ENCODE peak calls at places on chromosomes 6 and 20, in five cellular contexts. S, Q, U, R and H are unnamed samples.

GRCh38 chr6:11705069-11705468 is 73.5 kb downstream of the ADTRP start:
- DNase-seq in R (no peak), S (no peak), U (no peak), Q (no peak), H (no peak)

GRCh38 chr6:11613858-11614257 is 76.3 kb downstream of the TMEM170B start:
- DNase-seq in R (no peak), Q (no peak), U (no peak), S (no peak), H (no peak)

GRCh38 chr6:142913036-142913510 is 31.9 kb downstream of the HIVEP2 start:
- DNase-seq in U (no peak), R (no peak), S (no peak), Q (no peak), H (no peak)

GRCh38 chr6:48744948-48745347 is 634.0 kb upstream of the PTCHD4 start:
- DNase-seq in R (no peak), Q (no peak), S (no peak), U (no peak), H (no peak)

GRCh38 chr6:43811101-43812099 is 41.4 kb downstream of the VEGFA start:
- DNase-seq in S (no peak), R (no peak), Q (no peak), U (peak; percentile 52), H (no peak)

GRCh38 chr6:8059129-8059528 is 5.1 kb downstream of the BLOC1S5 start:
- DNase-seq in Q (no peak), R (no peak), S (no peak), U (no peak), H (no peak)

GRCh38 chr20:3485913-3486312 is 15.1 kb downstream of the ATRN start:
- DNase-seq in Q (no peak), R (no peak), S (no peak), U (no peak), H (no peak)

GRCh38 chr6:157139054-157139708 is 184.1 kb downstream of the TMEM242 start:
- DNase-seq in R (no peak), Q (no peak), U (no peak), S (no peak), H (no peak)

GRCh38 chr20:9668356-9668755 is 154.0 kb downstream of the LAMP5 start:
- DNase-seq in Q (no peak), S (no peak), U (no peak), R (no peak), H (no peak)

GRCh38 chr20:1567392-1568165 is 10.1 kb upstream of the SIRPD start:
- DNase-seq in Q (no peak), S (no peak), R (no peak), U (no peak), H (no peak)

GRCh38 chr20:1568166-1568490 is 10.6 kb upstream of the SIRPD start:
- DNase-seq in S (no peak), R (no peak), U (no peak), Q (no peak), H (no peak)

GRCh38 chr20:1565461-1565860 is 8.0 kb upstream of the SIRPD start:
- DNase-seq in R (no peak), Q (no peak), U (no peak), S (no peak), H (no peak)

GRCh38 chr20:1569417-1569861 is 11.9 kb upstream of the SIRPD start:
- DNase-seq in U (no peak), Q (no peak), R (peak; percentile 23), S (no peak), H (no peak)

DNA sequence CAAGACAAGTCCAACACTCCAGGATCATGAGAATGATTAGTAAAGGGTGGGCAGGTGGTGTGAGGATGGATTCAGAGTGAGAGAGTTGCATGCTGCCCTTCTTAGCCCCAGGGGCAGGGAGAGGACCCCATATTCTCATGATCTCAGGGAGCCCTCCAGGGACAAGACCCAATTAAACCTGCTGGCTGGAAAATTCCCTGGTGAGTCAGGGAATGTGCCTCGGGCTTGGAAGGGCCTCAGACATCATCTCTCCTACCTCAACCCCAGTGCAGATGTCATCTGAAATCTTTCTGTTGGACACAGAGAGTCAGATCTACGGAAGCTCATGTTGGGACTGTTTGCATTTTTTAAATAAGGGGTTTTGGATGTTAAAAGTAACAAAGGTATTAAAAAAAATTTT is 9.2 kb upstream of the SIRPD start:
- DNase-seq in R (no peak), S (no peak), U (no peak), Q (no peak), H (no peak)
- H3K4me1 ChIP-seq in R (no peaks in the 10 kb centered on the region), S (no peaks in the 10 kb centered on the region), U (no peaks in the 10 kb centered on the region), Q (no peaks in the 10 kb centered on the region), H (no peaks in the 10 kb centered on the region)

GRCh38 chr6:34544776-34545471 is 11.2 kb downstream of the SPDEF start:
- DNase-seq in Q (no peak), U (no peak), S (no peak), R (no peak), H (no peak)
- H3K4me1 ChIP-seq in Q (peaks cover 10% of the 10 kb centered on the region), U (peaks cover 21% of the 10 kb centered on the region), S (peaks cover 12% of the 10 kb centered on the region), R (peaks cover 4% of the 10 kb centered on the region), H (peaks cover 40% of the 10 kb centered on the region)

DNA sequence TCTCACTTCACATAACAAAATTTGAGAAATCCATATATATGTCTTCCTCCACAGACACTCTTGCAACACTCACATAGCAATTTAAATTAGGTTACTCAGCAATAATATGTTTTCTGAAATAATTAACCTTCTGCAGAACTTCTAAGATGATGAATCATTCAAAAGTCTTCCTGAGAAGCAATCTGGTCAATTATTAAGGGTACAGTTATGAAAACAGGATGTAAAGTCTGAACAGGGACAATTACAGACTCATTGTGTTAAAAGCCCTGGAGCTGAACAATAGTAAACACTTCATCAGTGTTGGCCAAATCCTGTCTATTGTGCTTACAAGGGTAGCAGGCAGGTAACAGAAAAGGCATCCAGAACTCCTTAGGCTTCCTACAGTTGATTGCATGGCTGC is 75.4 kb downstream of the FILIP1 start:
- DNase-seq in S (no peak), R (no peak), Q (no peak), U (no peak), H (no peak)
- H3K4me1 ChIP-seq in S (no peaks in the 10 kb centered on the region), R (peaks cover 5% of the 10 kb centered on the region), Q (no peaks in the 10 kb centered on the region), U (no peaks in the 10 kb centered on the region), H (no peaks in the 10 kb centered on the region)

DNA sequence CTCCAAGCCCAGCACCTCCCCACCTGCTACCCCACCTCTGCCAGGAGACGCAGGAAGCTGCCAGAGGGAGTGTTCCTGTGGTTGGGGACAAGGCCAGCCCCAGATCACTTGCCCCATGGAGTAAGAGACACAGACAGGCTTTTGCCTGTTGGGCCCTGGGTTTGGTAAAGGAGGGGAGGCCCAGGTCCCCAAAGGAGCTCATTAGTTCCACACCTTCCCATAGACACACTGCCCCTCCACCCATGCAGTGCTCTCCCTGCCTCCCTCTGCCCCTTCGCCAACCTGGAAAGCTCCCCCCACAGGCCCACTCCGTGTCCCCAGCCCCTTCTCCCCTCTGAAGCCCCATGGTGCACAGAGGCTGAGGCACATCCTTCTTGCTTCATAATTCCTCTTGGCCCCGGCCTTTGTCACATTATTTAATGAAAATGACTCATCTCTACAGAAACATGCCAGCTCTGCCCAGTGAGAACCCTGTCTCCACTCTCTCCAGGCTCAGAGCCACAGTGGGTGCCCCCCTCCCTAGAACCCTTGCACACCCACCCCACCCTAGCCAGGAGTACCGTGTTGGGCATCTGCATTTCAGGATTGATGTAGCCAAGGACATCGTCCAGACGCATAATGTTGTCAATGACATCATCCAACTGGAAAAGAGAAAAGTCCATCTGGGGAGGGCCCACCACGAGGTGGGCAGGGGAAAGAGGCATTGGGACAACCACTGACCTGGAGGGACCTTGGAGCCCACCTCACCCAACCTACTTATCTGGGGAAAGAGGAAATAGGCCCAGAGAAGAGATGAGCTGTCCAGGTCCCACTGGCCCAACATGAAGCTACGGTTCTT is 46.0 kb downstream of the TFEB start:
- DNase-seq in S (no peak), R (no peak), U (no peak), Q (no peak), H (no peak)
- H3K4me1 ChIP-seq in S (peaks cover 3% of the 10 kb centered on the region), R (peaks cover 3% of the 10 kb centered on the region), U (no peaks in the 10 kb centered on the region), Q (no peaks in the 10 kb centered on the region), H (peaks cover 2% of the 10 kb centered on the region)

GRCh38 chr20:62371588-62372041 is 4.5 kb upstream of the LAMA5 start:
- DNase-seq in R (no peak), Q (no peak), S (no peak), U (no peak), H (no peak)
- H3K4me1 ChIP-seq in R (peaks cover 2% of the 10 kb centered on the region), Q (peaks cover 55% of the 10 kb centered on the region), S (peaks cover 48% of the 10 kb centered on the region), U (peaks cover 56% of the 10 kb centered on the region), H (peaks cover 34% of the 10 kb centered on the region)

GRCh38 chr20:32772046-32772445 is 9.9 kb downstream of the DNMT3B start:
- DNase-seq in U (no peak), Q (no peak), R (no peak), S (no peak), H (no peak)

GRCh38 chr20:32777177-32777956 is 15.2 kb downstream of the DNMT3B start:
- DNase-seq in U (no peak), R (no peak), S (no peak), Q (peak; percentile 86), H (no peak)

GRCh38 chr20:32773214-32773613 is 11.0 kb downstream of the DNMT3B start:
- DNase-seq in R (no peak), U (no peak), S (no peak), Q (no peak), H (no peak)

GRCh38 chr20:32773880-32774279 is 11.7 kb downstream of the DNMT3B start:
- DNase-seq in R (no peak), U (no peak), S (no peak), Q (no peak), H (no peak)

DNA sequence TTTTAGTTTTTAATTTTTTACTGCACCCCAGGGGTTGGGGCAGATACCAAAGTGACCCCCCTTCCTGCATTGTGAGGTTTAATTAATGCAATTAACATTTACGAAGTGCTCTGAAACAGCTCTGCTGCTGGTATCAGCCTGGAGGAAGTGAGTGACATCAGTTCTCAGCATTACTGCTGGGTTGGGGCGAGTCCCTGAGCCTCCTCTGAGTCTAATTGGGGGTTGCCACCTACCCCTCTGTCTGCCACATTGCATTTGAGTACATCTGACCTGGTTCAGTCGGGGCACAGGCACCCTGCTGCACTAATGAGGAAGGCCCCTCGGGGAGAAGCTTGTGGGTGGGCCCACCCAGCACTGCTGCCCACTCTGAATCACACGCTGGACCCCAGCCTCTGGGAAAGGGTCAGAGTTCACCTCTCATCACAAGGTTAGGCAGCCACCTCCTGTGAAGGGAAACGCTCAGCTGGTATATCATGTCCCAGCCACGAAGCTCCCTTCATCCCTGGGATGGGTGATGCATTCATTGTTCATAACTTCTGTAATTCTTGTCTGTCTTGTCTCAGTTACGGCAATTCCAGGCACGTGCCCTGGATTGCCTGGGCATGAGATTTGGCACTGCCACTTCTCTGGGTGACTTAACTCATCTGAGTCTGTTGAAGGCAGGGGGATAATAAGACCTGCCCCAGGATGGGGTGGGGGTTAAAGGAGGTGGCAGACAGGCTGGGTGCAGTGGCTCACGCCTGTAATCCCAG is 13.2 kb downstream of the DNMT3B start:
- DNase-seq in S (no peak), U (no peak), R (no peak), Q (no peak), H (no peak)
- H3K4me1 ChIP-seq in S (no peaks in the 10 kb centered on the region), U (no peaks in the 10 kb centered on the region), R (peaks cover 4% of the 10 kb centered on the region), Q (peaks cover 19% of the 10 kb centered on the region), H (no peaks in the 10 kb centered on the region)

GRCh38 chr6:129133770-129134192 is 250.8 kb downstream of the LAMA2 start:
- DNase-seq in R (peak; percentile 36), S (no peak), Q (no peak), U (no peak), H (no peak)
- H3K4me1 ChIP-seq in R (peaks cover 11% of the 10 kb centered on the region), S (no peaks in the 10 kb centered on the region), Q (no peaks in the 10 kb centered on the region), U (no peaks in the 10 kb centered on the region), H (no peaks in the 10 kb centered on the region)

DNA sequence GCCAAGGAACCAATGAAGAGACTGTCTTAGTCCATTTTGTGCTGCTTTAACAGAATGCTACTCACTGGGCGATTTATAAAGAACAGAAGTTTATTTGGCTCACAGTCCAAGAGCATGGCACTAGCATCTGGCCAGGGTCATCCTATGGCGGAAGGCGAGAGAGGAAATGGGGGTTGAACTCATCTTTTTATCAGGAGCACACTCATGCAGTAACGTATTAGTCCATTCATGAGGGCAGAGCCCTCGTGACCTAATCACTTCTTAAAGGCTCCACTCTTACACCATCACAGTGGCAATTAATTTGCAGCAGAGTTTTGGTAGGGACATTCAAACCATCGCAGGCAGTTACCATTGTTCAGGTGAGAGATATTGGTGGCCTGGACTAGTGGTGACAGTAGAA is 8.5 kb downstream of the ARFGEF2 start:
- DNase-seq in R (no peak), U (no peak), S (no peak), Q (no peak), H (no peak)
- H3K4me1 ChIP-seq in R (peaks cover 16% of the 10 kb centered on the region), U (peaks cover 42% of the 10 kb centered on the region), S (peaks cover 14% of the 10 kb centered on the region), Q (peaks cover 62% of the 10 kb centered on the region), H (peaks cover 15% of the 10 kb centered on the region)